ENCODE peak calls at places on chromosomes 12 and 14, in five cellular contexts. One of them, this sample, is unnamed.

GRCh38 chr12:14961466-14962155 is at the start of gene ARHGDIB:
- DNase-seq in H1: no peak
- DNase-seq in K562: no peak
- DNase-seq in HepG2: no peak
- DNase-seq in A549: no peak
- DNase-seq in this sample: no peak

GRCh38 chr14:29043751-29044150 is 277.2 kb downstream of the FOXG1 start:
- DNase-seq in K562: no peak
- DNase-seq in H1: no peak
- DNase-seq in HepG2: no peak
- DNase-seq in A549: no peak
- DNase-seq in this sample: no peak

GRCh38 chr14:85058170-85058569 is 471.8 kb upstream of the FLRT2 start:
- DNase-seq in HepG2: no peak
- DNase-seq in A549: no peak
- DNase-seq in K562: no peak
- DNase-seq in H1: no peak
- DNase-seq in this sample: peak

GRCh38 chr14:80602931-80603330 is 338.6 kb downstream of the CEP128 start:
- DNase-seq in K562: no peak
- DNase-seq in HepG2: no peak
- DNase-seq in A549: no peak
- DNase-seq in H1: no peak
- DNase-seq in this sample: no peak

GRCh38 chr14:39102265-39102968 is 618 bp downstream of the SEC23A start:
- DNase-seq in A549: peak
- DNase-seq in HepG2: peak
- DNase-seq in H1: no peak
- DNase-seq in K562: no peak
- DNase-seq in this sample: peak

GRCh38 chr14:65210827-65211192 is 108.5 kb upstream of the MAX start:
- DNase-seq in A549: no peak
- DNase-seq in K562: no peak
- DNase-seq in HepG2: no peak
- DNase-seq in H1: no peak
- DNase-seq in this sample: no peak

GRCh38 chr12:114447274-114447716 is 41.4 kb upstream of the TBX5 start:
- DNase-seq in K562: no peak
- DNase-seq in H1: no peak
- DNase-seq in HepG2: no peak
- DNase-seq in A549: no peak
- DNase-seq in this sample: no peak

GRCh38 chr12:131279281-131279921 is 325.7 kb downstream of the ADGRD1 start:
- DNase-seq in K562: no peak
- DNase-seq in H1: no peak
- DNase-seq in A549: no peak
- DNase-seq in HepG2: no peak
- DNase-seq in this sample: no peak

GRCh38 chr12:27821259-27821973 is 41.4 kb upstream of the MANSC4 start:
- DNase-seq in HepG2: peak
- DNase-seq in A549: peak
- DNase-seq in K562: peak
- DNase-seq in H1: peak
- DNase-seq in this sample: peak

GRCh38 chr12:122096591-122097149 is 18.1 kb downstream of the MLXIP start:
- DNase-seq in A549: no peak
- DNase-seq in H1: no peak
- DNase-seq in HepG2: no peak
- DNase-seq in K562: no peak
- DNase-seq in this sample: peak

GRCh38 chr14:102474934-102475333 is 34.6 kb downstream of the ANKRD9 start:
- DNase-seq in A549: no peak
- DNase-seq in H1: no peak
- DNase-seq in K562: no peak
- DNase-seq in HepG2: no peak
- DNase-seq in this sample: peak

GRCh38 chr14:56810850-56811595 is 744 bp upstream of the OTX2 start:
- DNase-seq in A549: no peak
- DNase-seq in K562: no peak
- DNase-seq in HepG2: no peak
- DNase-seq in H1: no peak
- DNase-seq in this sample: no peak

DNA sequence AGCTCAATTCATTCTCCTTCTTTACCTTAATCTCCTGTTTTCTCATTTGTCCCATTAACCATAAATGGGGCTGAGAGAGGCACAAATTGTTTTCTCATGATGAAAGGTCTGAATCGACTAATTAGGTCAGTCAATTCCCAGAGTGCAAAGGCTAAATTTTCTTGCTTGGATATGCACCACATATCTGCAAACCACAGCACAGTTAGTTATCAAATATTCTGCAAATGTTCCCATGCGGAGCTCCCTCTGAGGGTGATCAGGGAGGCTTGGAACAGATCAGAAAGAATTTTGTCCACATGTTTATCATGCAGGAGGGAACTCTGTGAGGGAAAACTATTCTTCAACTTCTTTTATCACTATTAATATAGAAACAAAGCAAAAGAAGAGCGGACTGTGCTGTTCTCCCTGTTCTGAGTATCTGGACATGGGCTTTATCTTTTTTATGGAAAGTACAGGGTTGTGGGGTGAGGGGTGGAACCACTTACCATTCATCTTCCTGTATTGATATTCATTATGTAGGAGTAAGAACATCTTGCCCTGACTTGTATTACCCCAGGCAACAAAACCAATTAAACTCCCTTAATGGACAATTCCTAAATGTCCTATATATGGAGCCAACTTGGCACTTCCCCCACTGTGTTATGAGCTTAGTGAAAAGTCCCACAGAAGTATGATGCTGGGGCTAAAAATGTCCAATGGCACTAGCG is 139.7 kb upstream of the KRR1 start:
- DNase-seq in HepG2: no peak
- DNase-seq in H1: no peak
- DNase-seq in A549: no peak
- DNase-seq in K562: no peak
- DNase-seq in this sample: no peak
- TF ChIP-seq MAFK in HepG2: no peak
- TF ChIP-seq MAFK in H1: no peak
- TF ChIP-seq MAFK in A549: no peak
- TF ChIP-seq MAFK in K562: no peak
- TF ChIP-seq MAFK in this sample: no peak

DNA sequence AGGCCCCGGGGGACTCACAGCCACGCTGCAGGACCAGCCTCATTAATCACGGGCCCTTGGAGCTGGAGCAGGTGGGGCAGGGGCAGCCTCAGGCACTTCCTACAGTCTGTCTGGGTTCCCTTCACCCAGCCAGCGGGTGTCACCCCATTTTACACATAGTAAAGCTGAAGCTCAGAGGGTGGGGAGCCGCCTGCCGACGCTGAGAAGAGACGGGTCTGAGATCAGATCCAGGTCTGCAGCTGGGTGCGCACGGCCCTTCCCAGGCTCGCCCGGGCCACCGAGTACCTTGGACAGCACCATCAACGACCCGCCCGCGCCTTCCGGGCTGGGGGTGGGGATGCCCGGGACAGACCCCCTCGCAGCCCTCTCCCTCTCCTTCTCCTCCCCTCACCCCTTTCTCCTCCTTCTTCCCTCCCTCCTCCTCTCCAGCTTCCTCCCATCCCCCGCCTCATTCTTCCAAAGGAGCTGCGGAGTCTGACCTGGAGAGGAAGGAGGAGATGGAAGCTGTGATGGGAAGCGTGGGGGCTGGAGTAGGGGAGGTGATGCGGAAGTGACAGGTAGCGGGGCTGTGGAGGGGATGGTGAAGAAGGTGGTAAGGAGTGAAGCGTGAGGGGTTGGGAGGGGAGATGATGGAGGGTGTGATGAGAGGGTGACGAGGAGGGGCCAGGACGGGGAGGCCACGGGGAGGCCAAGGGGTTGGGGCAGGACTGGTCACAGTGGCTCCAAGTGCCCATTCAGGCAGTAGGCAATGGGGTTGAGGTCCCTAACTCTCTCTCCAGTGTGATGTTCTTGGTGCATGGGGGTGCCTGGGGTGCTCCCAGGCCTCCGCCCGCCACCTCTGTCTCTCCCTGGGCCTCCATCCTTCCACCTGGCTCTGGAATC is 8.8 kb downstream of the DTX1 start:
- DNase-seq in H1: no peak
- DNase-seq in A549: no peak
- DNase-seq in K562: peak
- DNase-seq in HepG2: no peak
- DNase-seq in this sample: no peak
- TF ChIP-seq RFX5 in H1: no peak
- TF ChIP-seq RFX5 in A549: no peak
- TF ChIP-seq RFX5 in K562: no peak
- TF ChIP-seq RFX5 in HepG2: no peak
- TF ChIP-seq RFX5 in this sample: no peak

GRCh38 chr14:54804720-54805060 is 97.9 kb downstream of the GCH1 start:
- DNase-seq in K562: no peak
- DNase-seq in H1: no peak
- DNase-seq in HepG2: no peak
- DNase-seq in A549: no peak
- DNase-seq in this sample: no peak
- TF ChIP-seq MAFK in K562: no peak
- TF ChIP-seq MAFK in H1: no peak
- TF ChIP-seq MAFK in HepG2: no peak
- TF ChIP-seq MAFK in A549: no peak
- TF ChIP-seq MAFK in this sample: no peak

GRCh38 chr12:1932264-1932777 is 13.9 kb upstream of the CACNA2D4 start:
- DNase-seq in A549: no peak
- DNase-seq in K562: no peak
- DNase-seq in HepG2: no peak
- DNase-seq in H1: no peak
- DNase-seq in this sample: no peak
- TF ChIP-seq RFX5 in A549: no peak
- TF ChIP-seq RFX5 in K562: no peak
- TF ChIP-seq RFX5 in HepG2: no peak
- TF ChIP-seq RFX5 in H1: no peak
- TF ChIP-seq RFX5 in this sample: no peak

GRCh38 chr12:107317751-107318553 is 224.6 kb upstream of the CRY1 start:
- DNase-seq in K562: peak
- DNase-seq in H1: peak
- DNase-seq in A549: peak
- DNase-seq in HepG2: peak
- DNase-seq in this sample: peak

GRCh38 chr12:107318554-107318803 is 225.1 kb upstream of the CRY1 start:
- DNase-seq in K562: peak
- DNase-seq in H1: no peak
- DNase-seq in HepG2: no peak
- DNase-seq in A549: no peak
- DNase-seq in this sample: no peak

GRCh38 chr12:107319536-107320030 is 226.2 kb upstream of the CRY1 start:
- DNase-seq in HepG2: no peak
- DNase-seq in A549: no peak
- DNase-seq in H1: no peak
- DNase-seq in K562: no peak
- DNase-seq in this sample: no peak

GRCh38 chr12:107320031-107320928 is 226.9 kb upstream of the CRY1 start:
- DNase-seq in HepG2: peak
- DNase-seq in H1: no peak
- DNase-seq in K562: no peak
- DNase-seq in A549: peak
- DNase-seq in this sample: peak

GRCh38 chr12:107318804-107319535 is 225.6 kb upstream of the CRY1 start:
- DNase-seq in HepG2: no peak
- DNase-seq in K562: no peak
- DNase-seq in A549: peak
- DNase-seq in H1: no peak
- DNase-seq in this sample: peak
- TF ChIP-seq MAFK in HepG2: no peak
- TF ChIP-seq MAFK in K562: no peak
- TF ChIP-seq MAFK in A549: no peak
- TF ChIP-seq MAFK in H1: no peak
- TF ChIP-seq MAFK in this sample: no peak

GRCh38 chr12:4353785-4354208 is 25.7 kb downstream of the FGF23 start:
- DNase-seq in H1: no peak
- DNase-seq in HepG2: no peak
- DNase-seq in A549: peak
- DNase-seq in K562: no peak
- DNase-seq in this sample: no peak

GRCh38 chr12:4355150-4355842 is 24.2 kb downstream of the FGF23 start:
- DNase-seq in A549: no peak
- DNase-seq in HepG2: no peak
- DNase-seq in K562: no peak
- DNase-seq in H1: no peak
- DNase-seq in this sample: no peak

DNA sequence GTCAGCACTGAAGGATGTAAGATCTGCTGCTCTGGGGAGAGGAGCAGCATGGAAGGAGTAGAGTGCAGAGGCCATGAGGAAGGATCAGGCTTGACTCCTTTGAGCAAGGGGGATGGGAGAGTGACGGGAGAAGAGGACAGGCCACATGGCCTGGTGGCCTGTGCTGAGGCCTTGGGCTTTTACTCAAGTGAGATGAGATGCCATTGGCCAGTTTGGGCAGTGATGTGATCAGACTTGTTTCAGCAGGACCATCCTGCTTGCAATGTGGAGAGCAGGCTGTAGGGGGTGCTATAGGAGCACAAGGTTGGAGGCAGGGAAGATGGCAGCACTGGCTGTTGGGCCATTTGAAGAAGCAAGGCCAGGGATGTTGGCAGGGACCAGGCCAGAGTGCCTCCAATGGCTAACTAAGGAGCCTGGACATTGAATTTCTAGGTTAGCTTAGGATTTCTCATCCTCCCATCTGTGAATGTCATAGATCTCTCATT is 23.6 kb downstream of the FGF23 start:
- DNase-seq in H1: peak
- DNase-seq in A549: peak
- DNase-seq in HepG2: peak
- DNase-seq in K562: peak
- DNase-seq in this sample: peak
- TF ChIP-seq RFX5 in H1: no peak
- TF ChIP-seq RFX5 in A549: no peak
- TF ChIP-seq RFX5 in HepG2: no peak
- TF ChIP-seq RFX5 in K562: no peak
- TF ChIP-seq RFX5 in this sample: no peak

GRCh38 chr14:105092912-105093425 is 27.7 kb upstream of the GPR132 start:
- DNase-seq in HepG2: no peak
- DNase-seq in A549: peak
- DNase-seq in K562: peak
- DNase-seq in H1: no peak
- DNase-seq in this sample: peak
- TF ChIP-seq MAFK in HepG2: no peak
- TF ChIP-seq MAFK in A549: no peak
- TF ChIP-seq MAFK in K562: no peak
- TF ChIP-seq MAFK in H1: no peak
- TF ChIP-seq MAFK in this sample: no peak

DNA sequence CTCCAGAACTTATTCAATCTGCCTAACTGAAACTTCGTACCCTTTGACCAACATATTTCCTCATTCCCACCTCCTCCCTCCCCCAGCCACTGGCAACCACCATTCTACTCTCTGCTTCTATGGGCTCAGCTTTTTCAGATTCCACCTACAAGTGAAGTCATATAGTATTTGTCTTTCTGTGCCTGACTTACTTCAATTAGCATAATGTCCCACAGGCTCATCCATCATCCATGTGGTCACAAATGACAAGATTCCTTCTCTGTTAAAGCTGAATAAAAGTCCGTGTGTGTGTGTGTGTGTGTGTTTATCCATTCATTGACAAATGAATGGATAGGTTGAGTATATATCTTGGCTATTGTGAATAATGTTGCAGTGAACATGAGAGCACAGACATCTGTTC is 1.3 kb upstream of the C14orf39 start:
- DNase-seq in A549: no peak
- DNase-seq in H1: no peak
- DNase-seq in HepG2: no peak
- DNase-seq in K562: no peak
- DNase-seq in this sample: no peak
- TF ChIP-seq RFX5 in A549: no peak
- TF ChIP-seq RFX5 in H1: no peak
- TF ChIP-seq RFX5 in HepG2: no peak
- TF ChIP-seq RFX5 in K562: no peak
- TF ChIP-seq RFX5 in this sample: no peak